ENCODE peak calls at places on chromosomes 5 and 9, in seven cellular contexts. X is WTC11, A is H1, L is K562, D is GM12878, U is A549, E is HCT116. H is an unnamed sample.

GRCh38 chr5:30959238-30959637 is 234.2 kb upstream of the CDH6 start:
- DNase-seq in A (no peak), X (no peak), E (no peak), L (no peak), D (no peak), U (no peak), H (no peak)

GRCh38 chr5:97534166-97534565 is 351.1 kb upstream of the RIOK2 start:
- DNase-seq in U (peak), A (no peak), E (peak), X (no peak), D (no peak), L (no peak), H (peak)

GRCh38 chr5:42929871-42930270 is 110.2 kb downstream of the ANXA2R start:
- DNase-seq in E (no peak), D (no peak), A (no peak), L (no peak), X (no peak), U (no peak), H (no peak)

GRCh38 chr5:60916646-60917045 is 28.2 kb downstream of the ERCC8 start:
- DNase-seq in A (no peak), E (no peak), D (no peak), X (no peak), U (no peak), L (no peak), H (no peak)

GRCh38 chr5:179731791-179732411 is 721 bp upstream of the MAML1 start:
- DNase-seq in D (peak), E (no peak), X (peak), L (no peak), A (peak), U (no peak), H (peak)

GRCh38 chr9:128412120-128412790 is 8.4 kb upstream of the CERCAM start:
- DNase-seq in U (peak), L (peak), E (no peak), X (peak), A (peak), D (no peak), H (peak)

GRCh38 chr5:170293273-170293672 is 4.3 kb downstream of the LCP2 start:
- DNase-seq in X (no peak), E (no peak), A (no peak), U (no peak), L (no peak), D (peak), H (peak)

GRCh38 chr5:145178667-145179523 is 656.2 kb downstream of the PRELID2 start:
- DNase-seq in U (no peak), A (no peak), E (no peak), D (no peak), X (no peak), L (no peak), H (no peak)

GRCh38 chr9:129208191-129209091 is 30.4 kb upstream of the IER5L start:
- DNase-seq in D (no peak), E (no peak), X (peak), U (no peak), A (peak), L (peak), H (peak)

GRCh38 chr5:169064093-169064492 is 236.8 kb downstream of the SLIT3 start:
- DNase-seq in E (no peak), L (no peak), X (no peak), D (no peak), U (no peak), A (no peak), H (no peak)

GRCh38 chr9:125929846-125930245 is 182.7 kb downstream of the PBX3 start:
- DNase-seq in X (no peak), L (no peak), E (no peak), U (no peak), D (no peak), A (no peak), H (no peak)

GRCh38 chr5:10400834-10401233 is 40.8 kb upstream of the ROPN1L start:
- DNase-seq in E (no peak), X (no peak), D (no peak), L (no peak), A (no peak), U (no peak), H (no peak)

GRCh38 chr5:127176769-127177168 is 103.5 kb upstream of the C5orf63 start:
- DNase-seq in E (no peak), U (no peak), L (no peak), A (no peak), D (no peak), X (no peak), H (no peak)

GRCh38 chr5:78666041-78666444 is 17.5 kb upstream of the LHFPL2 start:
- DNase-seq in U (no peak), A (no peak), L (no peak), D (no peak), X (no peak), E (no peak), H (no peak)

GRCh38 chr9:134055981-134056461 is 11.8 kb downstream of the BRD3 start:
- DNase-seq in D (no peak), E (no peak), L (no peak), X (no peak), U (peak), A (no peak), H (no peak)

GRCh38 chr5:40655138-40655537 is 24.6 kb upstream of the PTGER4 start:
- DNase-seq in A (no peak), U (no peak), D (no peak), E (no peak), X (no peak), L (no peak), H (no peak)

GRCh38 chr5:98121036-98121936 is 652.2 kb upstream of the RGMB start:
- DNase-seq in U (no peak), E (no peak), L (no peak), X (peak), D (no peak), A (peak), H (no peak)

GRCh38 chr9:120905794-120906248 is 20.8 kb downstream of the TRAF1 start:
- DNase-seq in U (no peak), L (peak), X (no peak), E (no peak), A (no peak), D (no peak), H (no peak)

GRCh38 chr9:107487521-107488399 is 1.8 kb downstream of the KLF4 start:
- DNase-seq in A (peak), U (peak), X (peak), D (no peak), L (no peak), E (no peak), H (no peak)

GRCh38 chr5:134124289-134125194 is 10.1 kb downstream of the TCF7 start:
- DNase-seq in A (no peak), D (no peak), L (no peak), U (no peak), E (peak), X (no peak), H (peak)

DNA sequence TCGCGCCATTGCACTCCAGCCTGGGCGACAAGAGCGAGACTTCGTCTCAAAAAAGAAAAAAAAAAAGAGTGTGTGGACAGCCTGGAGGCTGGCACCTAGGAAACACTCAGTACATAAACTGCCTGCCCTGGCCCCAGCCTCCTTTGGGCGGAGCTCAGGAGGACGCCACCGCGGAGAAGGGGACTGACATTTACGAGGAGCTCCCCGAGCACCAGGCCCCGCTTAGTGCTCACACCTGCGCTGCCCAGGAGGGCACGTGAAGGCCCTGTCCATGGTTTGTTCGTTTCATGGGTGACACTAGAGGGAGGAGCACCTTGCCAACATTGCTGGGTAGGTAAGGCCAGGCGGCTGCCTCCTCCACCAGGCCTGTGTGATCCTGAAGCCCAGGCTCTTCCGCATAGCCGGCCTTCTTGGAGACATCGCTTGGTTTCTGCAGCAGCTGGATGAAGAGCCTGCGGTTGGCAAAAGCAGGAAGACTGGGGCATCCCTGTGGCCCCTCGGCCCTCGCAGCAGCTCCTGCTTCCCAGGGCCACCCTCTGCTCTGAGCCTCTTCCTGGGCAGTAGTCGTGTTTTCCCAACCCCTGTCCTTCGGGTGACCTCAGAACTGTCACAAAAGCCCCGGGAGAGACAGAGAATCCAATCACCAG is 26.2 kb upstream of the LAMC3 start:
- DNase-seq in X (no peak), E (no peak), D (no peak), L (peak), A (no peak), U (no peak), H (no peak)
- TF ChIP-seq CTCF in X (no peak), E (no peak), D (no peak), L (no peak), A (no peak), U (no peak), H (no peak)

GRCh38 chr5:120615967-120616645 is 152.0 kb downstream of the PRR16 start:
- DNase-seq in L (no peak), A (no peak), E (no peak), D (no peak), X (no peak), U (no peak), H (no peak)

GRCh38 chr5:120609570-120609969 is 145.5 kb downstream of the PRR16 start:
- DNase-seq in X (no peak), U (no peak), D (no peak), L (no peak), A (no peak), E (no peak), H (no peak)

GRCh38 chr5:120614512-120614911 is 150.4 kb downstream of the PRR16 start:
- DNase-seq in E (no peak), D (no peak), L (no peak), X (no peak), A (no peak), U (no peak), H (no peak)

GRCh38 chr5:120610145-120610544 is 146.0 kb downstream of the PRR16 start:
- DNase-seq in X (no peak), A (no peak), D (no peak), L (no peak), E (no peak), U (no peak), H (no peak)

DNA sequence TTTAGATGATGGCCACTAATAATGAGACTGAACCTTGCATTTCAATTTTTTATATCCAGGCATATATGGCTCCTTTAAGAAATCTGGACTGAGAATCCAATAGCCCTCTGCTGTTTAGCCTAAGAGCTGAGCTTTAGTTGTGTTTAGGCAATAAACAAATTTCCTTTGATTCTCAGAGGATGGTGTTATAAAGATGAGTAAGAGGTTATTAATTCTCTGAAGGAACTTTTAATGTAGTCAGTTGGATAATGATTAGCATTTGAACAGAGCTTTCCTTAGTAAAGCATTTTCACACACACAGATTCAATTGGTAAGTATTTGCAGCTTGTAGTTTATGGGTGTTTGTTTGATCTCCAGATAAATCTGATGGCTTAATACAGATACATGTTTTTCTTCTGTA is 149.6 kb downstream of the PRR16 start:
- DNase-seq in E (no peak), L (no peak), U (no peak), D (no peak), A (no peak), X (no peak), H (no peak)
- TF ChIP-seq MAX in E (no peak), L (no peak), U (no peak), D (no peak), A (no peak), X (no peak), H (no peak)

GRCh38 chr5:39566891-39567290 is 142.1 kb upstream of the DAB2 start:
- DNase-seq in U (no peak), E (no peak), X (no peak), D (no peak), A (no peak), L (no peak), H (no peak)

GRCh38 chr5:39569857-39570256 is 145.1 kb upstream of the DAB2 start:
- DNase-seq in D (no peak), L (no peak), U (no peak), X (no peak), E (no peak), A (no peak), H (no peak)

GRCh38 chr5:39570418-39571027 is 145.7 kb upstream of the DAB2 start:
- DNase-seq in E (peak), A (no peak), X (no peak), D (no peak), U (peak), L (peak), H (peak)
- TF ChIP-seq CTCF in E (peak), A (peak), X (no peak), D (peak), U (peak), L (peak), H (peak)

GRCh38 chr5:94433393-94434149 is 184.8 kb downstream of the KIAA0825 start:
- DNase-seq in E (peak), L (no peak), D (no peak), X (no peak), A (no peak), U (no peak), H (peak)
- TF ChIP-seq MAX in E (peak), L (no peak), D (no peak), X (no peak), A (no peak), U (no peak), H (peak)

DNA sequence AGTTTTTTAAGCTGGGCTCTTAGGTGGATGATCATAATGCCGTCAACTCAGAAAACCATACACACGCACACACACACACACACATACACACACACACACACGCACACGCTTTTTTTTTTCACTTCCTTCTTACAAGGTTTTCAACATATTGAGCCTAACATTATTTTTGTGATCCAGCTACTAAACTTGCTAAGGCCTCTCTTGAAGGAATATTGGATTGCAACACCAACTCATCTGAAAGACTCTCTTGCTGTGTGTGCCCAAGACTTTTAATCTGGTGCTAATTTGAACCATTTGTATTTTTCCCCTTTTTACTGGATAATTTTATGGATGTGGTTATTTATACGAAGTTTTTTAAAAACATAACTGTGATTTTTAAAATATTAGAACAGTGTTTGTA is 1045.2 kb downstream of the DTWD2 start:
- DNase-seq in D (no peak), X (no peak), U (no peak), E (no peak), A (no peak), L (no peak), H (no peak)
- TF ChIP-seq CTCF in D (no peak), X (no peak), U (no peak), E (no peak), A (no peak), L (no peak), H (no peak)

DNA sequence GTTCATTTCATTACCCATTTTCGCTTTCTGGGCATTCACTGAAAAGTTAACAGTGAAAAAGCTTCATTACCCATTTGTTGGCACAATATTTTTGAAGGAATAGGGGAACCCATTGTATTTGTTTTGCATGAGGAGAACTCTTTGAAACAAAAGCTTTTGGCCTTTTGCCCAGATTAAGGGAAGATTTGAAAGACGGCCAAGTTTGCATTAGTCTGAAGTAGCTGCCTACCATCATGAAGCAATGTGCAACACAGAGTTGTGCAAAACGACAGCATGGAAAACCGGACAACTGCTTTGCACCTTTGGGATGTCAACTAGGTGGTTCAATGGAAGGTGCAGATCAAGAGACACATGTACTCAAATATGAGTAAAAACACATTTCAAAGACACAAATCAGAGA is 84.9 kb downstream of the TRPM3 start:
- DNase-seq in D (no peak), U (no peak), E (no peak), L (no peak), X (no peak), A (no peak), H (no peak)
- TF ChIP-seq MAX in D (no peak), U (no peak), E (no peak), L (no peak), X (no peak), A (no peak), H (no peak)

DNA sequence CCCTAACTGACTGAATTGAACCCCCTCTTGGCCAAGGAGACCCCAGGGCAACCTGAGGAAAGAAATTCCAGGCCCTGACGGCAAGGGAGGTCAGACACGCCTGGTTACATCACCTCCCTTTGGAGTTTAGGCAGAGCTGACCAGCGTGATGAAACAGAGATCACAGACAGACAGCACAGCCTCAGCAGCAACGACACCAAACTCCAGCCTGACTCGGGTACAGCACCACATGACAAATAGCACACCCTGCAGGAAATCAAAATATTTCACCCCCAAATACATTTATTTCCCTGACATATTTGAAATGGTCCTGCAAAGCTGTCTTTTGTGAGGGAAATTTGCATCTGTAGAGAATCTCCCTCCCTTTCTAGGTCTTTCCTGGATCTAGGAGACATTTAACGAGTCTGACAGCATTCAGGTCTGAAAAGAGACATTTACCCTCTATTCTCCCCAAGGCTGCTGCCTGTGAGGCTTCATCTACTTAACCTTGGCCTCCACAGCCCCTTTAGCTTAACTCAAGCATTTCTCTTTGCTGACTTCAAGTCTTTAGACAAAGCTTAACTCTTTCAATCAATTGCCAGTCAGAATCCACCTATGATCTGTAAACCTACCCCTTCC is 2.6 kb downstream of the QSOX2 start:
- DNase-seq in X (no peak), D (peak), E (no peak), U (no peak), A (no peak), L (no peak), H (no peak)
- TF ChIP-seq CTCF in X (no peak), D (peak), E (peak), U (peak), A (peak), L (peak), H (no peak)

GRCh38 chr9:95360866-95361265 is 43.4 kb upstream of the FANCC start:
- DNase-seq in L (no peak), E (no peak), A (no peak), D (no peak), U (no peak), X (no peak), H (no peak)
- TF ChIP-seq MAX in L (no peak), E (no peak), A (no peak), D (no peak), U (no peak), X (no peak), H (no peak)

H was measured in NB4.